ENCODE peak calls at places on chromosome 10, in ten cellular contexts. C, K, S, U, B, E, F, J, X and W are unnamed samples.

GRCh38 chr10:131198401-131198800 is 113.1 kb downstream of the TCERG1L start:
- DNase-seq in J (no peak), B (no peak), F (no peak), X (no peak), U (no peak), C (no peak), S (no peak), E (no peak), K (no peak), W (no peak)

GRCh38 chr10:24440817-24441790 is 232.2 kb downstream of the KIAA1217 start:
- DNase-seq in E (no peak), B (no peak), F (no peak), S (no peak), C (no peak), J (no peak), U (peak), K (no peak), X (no peak), W (no peak)

GRCh38 chr10:5894458-5894857 is 4.4 kb downstream of the FBH1 start:
- DNase-seq in C (no peak), X (no peak), K (no peak), S (no peak), U (no peak), F (no peak), B (no peak), J (no peak), E (no peak), W (no peak)

GRCh38 chr10:65531545-65531944 is 1394.3 kb upstream of the LRRTM3 start:
- DNase-seq in E (no peak), F (no peak), S (no peak), C (no peak), U (no peak), X (no peak), B (no peak), K (no peak), J (no peak), W (no peak)

GRCh38 chr10:98170249-98171117 is 36.0 kb downstream of the R3HCC1L start:
- DNase-seq in X (peak), U (peak), J (peak), S (no peak), C (peak), B (peak), F (no peak), E (no peak), K (peak), W (peak)

GRCh38 chr10:74039561-74040145 is 41.7 kb downstream of the VCL start:
- DNase-seq in B (no peak), J (no peak), F (peak), S (no peak), K (no peak), U (peak), E (no peak), X (no peak), C (no peak), W (no peak)

GRCh38 chr10:109205929-109206585 is 717.3 kb downstream of the XPNPEP1 start:
- DNase-seq in B (no peak), X (no peak), U (peak), J (no peak), C (no peak), S (peak), F (no peak), K (no peak), E (no peak), W (peak)

GRCh38 chr10:3068201-3068967 is 1.0 kb downstream of the PFKP start:
- DNase-seq in U (peak), X (peak), C (peak), F (peak), B (peak), J (peak), S (no peak), E (peak), K (no peak), W (no peak)

GRCh38 chr10:67853512-67853911 is 15.5 kb upstream of the DNAJC12 start:
- DNase-seq in B (no peak), F (no peak), S (no peak), J (no peak), U (no peak), C (no peak), K (no peak), X (no peak), E (no peak), W (no peak)

GRCh38 chr10:34223658-34224057 is 591.4 kb downstream of the PARD3 start:
- DNase-seq in B (no peak), J (no peak), K (no peak), X (no peak), S (no peak), F (no peak), C (no peak), E (no peak), U (no peak), W (no peak)

GRCh38 chr10:73601486-73601921 is 10.4 kb upstream of the USP54 start:
- DNase-seq in K (no peak), C (peak), B (no peak), F (no peak), U (no peak), E (no peak), S (no peak), X (no peak), J (no peak), W (peak)

GRCh38 chr10:47374611-47375536 is 9.2 kb downstream of the ZNF488 start:
- DNase-seq in J (no peak), B (no peak), C (no peak), U (peak), X (peak), F (no peak), K (no peak), S (no peak), E (no peak), W (no peak)

GRCh38 chr10:129105266-129105665 is 361.8 kb upstream of the MGMT start:
- DNase-seq in S (no peak), J (no peak), C (no peak), U (peak), B (no peak), E (no peak), X (no peak), K (no peak), F (no peak), W (no peak)

GRCh38 chr10:132977807-132978206 is 35.4 kb upstream of the CFAP46 start:
- DNase-seq in C (no peak), F (no peak), S (no peak), X (no peak), E (no peak), B (no peak), K (no peak), J (no peak), U (no peak), W (no peak)

GRCh38 chr10:79246209-79246581 is 101.1 kb upstream of the PPIF start:
- DNase-seq in F (peak), K (no peak), J (no peak), B (no peak), X (no peak), E (no peak), C (no peak), U (peak), S (no peak), W (no peak)

GRCh38 chr10:24721254-24722106 is 2.2 kb downstream of the ARHGAP21 start:
- DNase-seq in C (no peak), U (no peak), B (no peak), F (peak), E (peak), K (no peak), S (no peak), J (peak), X (peak), W (no peak)

GRCh38 chr10:133459454-133460207 is 5.9 kb downstream of the SCART1 start:
- DNase-seq in C (no peak), K (no peak), X (no peak), B (no peak), F (peak), S (no peak), J (no peak), U (no peak), E (no peak), W (no peak)

GRCh38 chr10:89138755-89139154 is 68.4 kb downstream of the CH25H start:
- DNase-seq in J (no peak), C (no peak), E (no peak), F (no peak), U (no peak), K (no peak), B (no peak), S (no peak), X (no peak), W (no peak)

GRCh38 chr10:21726601-21727295 is 192.7 kb downstream of the MLLT10 start:
- DNase-seq in K (no peak), C (peak), U (peak), F (no peak), S (no peak), X (no peak), E (no peak), J (no peak), B (no peak), W (no peak)

GRCh38 chr10:101014230-101014884 is 14.7 kb downstream of the LZTS2 start:
- DNase-seq in F (peak), U (peak), S (no peak), X (peak), B (peak), C (peak), K (no peak), E (peak), J (peak), W (no peak)

GRCh38 chr10:124389613-124390361 is 28.9 kb downstream of the OAT start:
- DNase-seq in X (no peak), U (no peak), E (no peak), B (no peak), K (no peak), S (no peak), C (no peak), J (no peak), F (no peak), W (no peak)

GRCh38 chr10:5970066-5970465 is 7.3 kb downstream of the IL15RA start:
- DNase-seq in S (no peak), J (no peak), C (no peak), X (no peak), E (no peak), U (no peak), F (no peak), K (no peak), B (no peak), W (no peak)

GRCh38 chr10:80279146-80279545 is 10.3 kb downstream of the MAT1A start:
- DNase-seq in U (no peak), S (no peak), F (no peak), J (no peak), B (no peak), E (no peak), X (no peak), K (no peak), C (no peak), W (no peak)

GRCh38 chr10:631266-631665 is 58.2 kb downstream of the DIP2C start:
- DNase-seq in E (no peak), B (no peak), U (no peak), F (no peak), J (no peak), S (no peak), K (no peak), X (no peak), C (no peak), W (no peak)

GRCh38 chr10:7233259-7233991 is 177.4 kb downstream of the SFMBT2 start:
- DNase-seq in C (peak), E (no peak), X (no peak), F (no peak), S (no peak), B (no peak), J (no peak), K (no peak), U (no peak), W (no peak)

GRCh38 chr10:51860257-51860656 is 160.9 kb upstream of the CSTF2T start:
- DNase-seq in S (no peak), K (no peak), U (peak), X (no peak), E (no peak), B (no peak), J (no peak), C (no peak), F (peak), W (no peak)

GRCh38 chr10:47101807-47102206 is 190.6 kb downstream of the PTPN20 start:
- DNase-seq in F (no peak), X (no peak), B (no peak), K (no peak), S (no peak), U (no peak), C (no peak), E (no peak), J (no peak), W (no peak)

GRCh38 chr10:49177391-49178355 is 10.5 kb downstream of the TMEM273 start:
- DNase-seq in J (no peak), S (peak), C (peak), U (peak), X (no peak), B (no peak), K (peak), F (no peak), E (peak), W (peak)

GRCh38 chr10:33571616-33572015 is 237.1 kb upstream of the NRP1 start:
- DNase-seq in K (no peak), X (no peak), F (no peak), J (no peak), S (no peak), B (no peak), E (no peak), C (peak), U (no peak), W (peak)

GRCh38 chr10:71971769-71972555 is 7.8 kb downstream of the CHST3 start:
- DNase-seq in F (no peak), E (no peak), S (no peak), B (no peak), J (no peak), U (no peak), K (no peak), C (no peak), X (no peak), W (no peak)

GRCh38 chr10:24722676-24723385 is 856 bp downstream of the ARHGAP21 start:
- DNase-seq in F (peak), U (peak), B (peak), E (peak), X (peak), J (peak), S (no peak), C (no peak), K (no peak), W (no peak)

GRCh38 chr10:58054881-58055280 is 212.8 kb downstream of the IPMK start:
- DNase-seq in S (no peak), J (no peak), E (no peak), C (no peak), U (no peak), X (no peak), K (no peak), B (no peak), F (no peak), W (no peak)

GRCh38 chr10:4188406-4188805 is 403.4 kb upstream of the KLF6 start:
- DNase-seq in J (no peak), X (no peak), S (no peak), C (no peak), K (no peak), U (no peak), F (no peak), B (no peak), E (no peak), W (no peak)
- TF ChIP-seq CTCF in J (no peak), X (no peak), S (no peak), C (no peak), K (no peak), U (no peak), F (no peak), B (no peak), E (no peak), W (no peak)

GRCh38 chr10:30354669-30355068 is 5.6 kb upstream of the MTPAP start:
- DNase-seq in U (no peak), J (no peak), C (no peak), F (no peak), B (no peak), S (no peak), E (no peak), K (no peak), X (no peak), W (no peak)

GRCh38 chr10:30357806-30358205 is 8.7 kb upstream of the MTPAP start:
- DNase-seq in C (no peak), U (no peak), E (no peak), S (no peak), J (no peak), F (no peak), K (no peak), B (no peak), X (no peak), W (no peak)

GRCh38 chr10:30357075-30357801 is 8.2 kb upstream of the MTPAP start:
- DNase-seq in F (no peak), X (no peak), K (no peak), U (no peak), E (no peak), C (peak), S (no peak), J (no peak), B (no peak), W (no peak)

GRCh38 chr10:30353851-30354250 is 4.8 kb upstream of the MTPAP start:
- DNase-seq in F (no peak), C (no peak), U (peak), S (peak), B (no peak), K (no peak), J (no peak), X (no peak), E (no peak), W (no peak)

GRCh38 chr10:30355601-30356000 is 6.5 kb upstream of the MTPAP start:
- DNase-seq in S (no peak), B (no peak), C (no peak), X (no peak), E (no peak), K (no peak), F (no peak), U (no peak), J (no peak), W (no peak)
- TF ChIP-seq CTCF in S (no peak), B (no peak), C (no peak), X (no peak), E (no peak), K (no peak), F (no peak), U (no peak), J (no peak), W (no peak)

DNA sequence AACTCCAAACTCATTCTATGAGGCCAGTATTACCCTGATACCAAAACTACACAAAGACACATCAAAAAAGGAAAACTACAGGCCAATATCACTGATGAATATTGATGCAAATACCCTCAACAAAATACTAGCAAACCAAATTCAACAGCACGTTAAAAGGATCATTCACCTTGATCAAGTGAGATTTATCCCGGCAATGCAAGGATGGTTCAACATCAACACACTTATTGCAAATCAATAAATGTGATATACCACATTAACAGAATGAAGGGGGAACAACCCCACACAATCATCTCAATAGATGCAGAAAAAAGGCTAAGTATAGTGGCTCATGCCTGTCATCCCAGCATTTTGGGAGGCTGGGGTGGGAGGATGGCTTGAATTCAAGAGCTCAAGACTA is 19.9 kb downstream of the IDE start:
- DNase-seq in S (no peak), E (no peak), X (no peak), C (no peak), F (no peak), B (no peak), U (no peak), K (no peak), J (no peak), W (no peak)
- TF ChIP-seq CTCF in S (no peak), E (no peak), X (no peak), C (no peak), F (no peak), B (no peak), U (no peak), K (no peak), J (no peak), W (no peak)

GRCh38 chr10:61059636-61060035 is 115.7 kb upstream of the RHOBTB1 start:
- DNase-seq in U (no peak), S (no peak), F (no peak), K (no peak), X (no peak), J (no peak), C (no peak), B (no peak), E (no peak), W (no peak)
- TF ChIP-seq CTCF in U (no peak), S (no peak), F (no peak), K (no peak), X (no peak), J (no peak), C (no peak), B (no peak), E (no peak), W (peak)